ENCODE peak calls at places on chromosomes 13 and 19, in nine cellular contexts. C, H, R, K, N, Y, J, X and V are unnamed samples.

GRCh38 chr19:43318796-43319314 is 34.6 kb upstream of the CD177 start:
- DNase-seq in R (no peak), N (no peak), H (no peak), J (no peak), C (no peak), K (no peak), X (no peak), Y (no peak), V (no peak)

GRCh38 chr19:44644391-44645016 is 794 bp downstream of the PVR start:
- DNase-seq in N (no peak), C (peak), X (no peak), K (no peak), R (no peak), J (peak), H (no peak), Y (peak), V (peak)

GRCh38 chr13:36432106-36432544 is at the start of gene CCNA1:
- DNase-seq in J (peak), N (no peak), Y (peak), C (peak), H (peak), R (peak), K (peak), X (peak), V (peak)

GRCh38 chr13:45728759-45729158 is 26.6 kb downstream of the CBY2 start:
- DNase-seq in N (peak), R (no peak), H (peak), C (no peak), K (no peak), Y (no peak), X (no peak), J (no peak), V (no peak)

GRCh38 chr19:35107541-35107939 is 8.1 kb upstream of the FXYD3 start:
- DNase-seq in H (peak), K (no peak), C (no peak), R (no peak), J (no peak), X (peak), Y (peak), N (no peak), V (peak)

GRCh38 chr13:81017525-81018152 is 676.7 kb upstream of the SPRY2 start:
- DNase-seq in N (no peak), X (no peak), Y (peak), R (no peak), J (no peak), K (no peak), C (no peak), H (peak), V (peak)

GRCh38 chr13:59458908-59459579 is 704.7 kb downstream of the DIAPH3 start:
- DNase-seq in N (no peak), J (no peak), Y (peak), H (peak), C (no peak), R (no peak), X (no peak), K (no peak), V (peak)

GRCh38 chr19:39544201-39544903 is 4.4 kb upstream of the EID2 start:
- DNase-seq in K (no peak), N (no peak), H (peak), X (no peak), C (no peak), J (no peak), R (no peak), Y (peak), V (peak)

GRCh38 chr13:52450793-52451116 is 321 bp upstream of the VPS36 start:
- DNase-seq in R (no peak), N (no peak), K (no peak), C (no peak), J (no peak), H (no peak), X (no peak), Y (no peak), V (no peak)

GRCh38 chr13:89925107-89925506 is 1422.4 kb upstream of the MIR17HG start:
- DNase-seq in H (peak), X (no peak), J (no peak), N (no peak), C (no peak), R (no peak), Y (peak), K (no peak), V (peak)

GRCh38 chr19:21698215-21698614 is 69.2 kb downstream of the ZNF100 start:
- DNase-seq in C (no peak), H (peak), X (no peak), R (no peak), N (no peak), Y (peak), K (no peak), J (no peak), V (peak)

GRCh38 chr19:54481326-54481930 is 8.3 kb upstream of the CDC42EP5 start:
- DNase-seq in H (peak), N (no peak), C (no peak), X (no peak), R (no peak), K (no peak), Y (peak), J (no peak), V (peak)

GRCh38 chr13:113623491-113624234 is 34.3 kb downstream of the ATP4B start:
- DNase-seq in R (peak), N (no peak), K (peak), J (no peak), C (no peak), H (peak), X (no peak), Y (no peak), V (no peak)

GRCh38 chr13:50910483-50910805 is 853 bp downstream of the RNASEH2B start:
- DNase-seq in C (no peak), H (peak), X (no peak), K (no peak), J (no peak), R (no peak), Y (peak), N (no peak), V (peak)

GRCh38 chr13:48783181-48783630 is 129.5 kb downstream of the CYSLTR2 start:
- DNase-seq in X (peak), N (no peak), J (peak), K (peak), H (peak), C (peak), R (peak), Y (peak), V (peak)

GRCh38 chr13:95982144-95982543 is 71.1 kb downstream of the UGGT2 start:
- DNase-seq in J (no peak), X (no peak), H (no peak), C (no peak), Y (no peak), R (no peak), K (no peak), N (no peak), V (peak)

GRCh38 chr19:47273313-47274070 is 1.2 kb upstream of the INAFM1 start:
- DNase-seq in H (peak), C (peak), K (peak), N (peak), X (peak), J (peak), R (peak), Y (peak), V (peak)

GRCh38 chr13:31967155-31967554 is 64.4 kb upstream of the FRY start:
- DNase-seq in X (no peak), H (no peak), R (no peak), J (no peak), K (no peak), Y (no peak), N (no peak), C (no peak), V (no peak)

GRCh38 chr19:6076675-6077463 is 33.4 kb downstream of the RFX2 start:
- DNase-seq in C (no peak), R (no peak), N (peak), J (no peak), Y (peak), H (peak), X (no peak), K (no peak), V (peak)

GRCh38 chr13:113008841-113009240 is 39.8 kb downstream of the MCF2L start:
- DNase-seq in J (no peak), X (no peak), H (no peak), R (no peak), N (no peak), K (no peak), Y (no peak), C (no peak), V (no peak)

GRCh38 chr13:99374169-99374991 is 67.2 kb upstream of the GPR183 start:
- DNase-seq in H (no peak), C (no peak), R (no peak), K (no peak), Y (no peak), X (no peak), J (no peak), N (no peak), V (no peak)

GRCh38 chr19:20072936-20073335 is 4.9 kb upstream of the ZNF90 start:
- DNase-seq in X (no peak), Y (no peak), R (no peak), C (no peak), K (no peak), J (no peak), H (no peak), N (no peak), V (no peak)

GRCh38 chr13:44809152-44809551 is 180.1 kb downstream of the NUFIP1 start:
- DNase-seq in C (no peak), X (no peak), K (no peak), N (no peak), H (no peak), J (no peak), Y (no peak), R (peak), V (no peak)

GRCh38 chr13:27005556-27005955 is 166.1 kb downstream of the USP12 start:
- DNase-seq in R (no peak), N (no peak), J (no peak), Y (no peak), H (peak), X (peak), C (no peak), K (no peak), V (no peak)

GRCh38 chr13:98827449-98827848 is 75.0 kb upstream of the SLC15A1 start:
- DNase-seq in C (no peak), K (no peak), J (no peak), R (no peak), N (no peak), H (no peak), Y (no peak), X (no peak), V (no peak)

GRCh38 chr19:47260476-47260875 is 4.2 kb downstream of the CCDC9 start:
- DNase-seq in H (no peak), K (no peak), R (no peak), N (no peak), X (no peak), J (no peak), C (peak), Y (no peak), V (no peak)

GRCh38 chr19:41877490-41877876 is 404 bp downstream of the CD79A start:
- DNase-seq in R (peak), C (no peak), Y (no peak), J (no peak), K (no peak), N (no peak), X (no peak), H (no peak), V (no peak)

GRCh38 chr19:52601025-52601973 is 31.2 kb downstream of the ZNF701 start:
- DNase-seq in C (peak), R (peak), H (peak), K (peak), Y (peak), J (peak), N (peak), X (peak), V (peak)

GRCh38 chr13:37270206-37271001 is 164.9 kb upstream of the CSNK1A1L start:
- DNase-seq in X (no peak), H (no peak), Y (peak), C (no peak), J (no peak), N (no peak), K (no peak), R (no peak), V (no peak)

GRCh38 chr13:100274942-100275506 is 186.1 kb downstream of the PCCA start:
- DNase-seq in N (no peak), R (no peak), X (no peak), Y (no peak), C (no peak), H (no peak), J (no peak), K (no peak), V (peak)

GRCh38 chr13:29676535-29676934 is 81.0 kb upstream of the SLC7A1 start:
- DNase-seq in J (peak), H (peak), C (no peak), Y (peak), X (no peak), N (no peak), R (no peak), K (no peak), V (peak)

GRCh38 chr13:29676941-29677452 is 81.5 kb upstream of the SLC7A1 start:
- DNase-seq in Y (peak), H (no peak), N (no peak), X (no peak), R (no peak), C (no peak), J (peak), K (no peak), V (peak)

GRCh38 chr13:29681859-29682258 is 86.4 kb upstream of the SLC7A1 start:
- DNase-seq in K (no peak), R (no peak), C (no peak), N (no peak), X (no peak), H (no peak), Y (peak), J (no peak), V (no peak)

GRCh38 chr13:29677627-29678026 is 82.1 kb upstream of the SLC7A1 start:
- DNase-seq in J (no peak), N (no peak), K (no peak), R (no peak), X (no peak), Y (no peak), C (no peak), H (no peak), V (peak)

DNA sequence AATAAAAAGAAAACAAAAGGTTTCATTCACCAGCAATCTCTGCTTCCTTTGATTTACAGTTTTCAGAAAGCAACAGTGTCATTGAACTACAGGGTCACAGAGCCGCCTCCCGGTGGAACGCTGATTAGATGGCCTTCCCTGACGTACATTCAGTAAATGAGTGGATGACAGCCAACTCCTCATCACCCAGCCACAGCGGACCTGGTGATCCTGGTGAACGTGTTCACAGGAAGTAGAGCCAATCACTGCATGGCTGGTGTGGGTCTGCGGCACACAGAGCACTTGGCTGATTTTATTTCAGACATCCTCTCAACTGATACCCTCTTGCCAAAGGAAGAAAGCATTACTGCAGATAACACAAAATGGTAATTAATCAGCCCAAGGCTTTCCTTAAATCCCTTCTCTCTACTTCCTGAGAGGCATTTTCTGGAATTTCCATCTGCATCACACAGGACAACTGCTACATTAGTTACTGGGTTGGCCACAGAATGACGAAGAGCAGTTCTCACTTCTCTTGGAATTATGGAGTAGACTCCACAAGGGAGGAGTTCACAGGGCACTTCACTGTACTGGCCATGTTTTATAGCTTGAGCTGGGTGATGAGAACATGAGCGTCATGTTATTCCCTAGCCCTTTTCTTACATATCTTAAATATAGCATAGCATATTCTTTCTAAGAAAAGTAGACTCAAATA is 84.0 kb upstream of the SLC7A1 start:
- DNase-seq in X (no peak), H (peak), R (no peak), N (no peak), J (peak), Y (no peak), C (no peak), K (no peak), V (no peak)
- H3K4me3 ChIP-seq in X (no peak), H (no peak), R (no peak), N (no peak), J (no peak), Y (no peak), C (no peak), K (no peak), V (no peak)

DNA sequence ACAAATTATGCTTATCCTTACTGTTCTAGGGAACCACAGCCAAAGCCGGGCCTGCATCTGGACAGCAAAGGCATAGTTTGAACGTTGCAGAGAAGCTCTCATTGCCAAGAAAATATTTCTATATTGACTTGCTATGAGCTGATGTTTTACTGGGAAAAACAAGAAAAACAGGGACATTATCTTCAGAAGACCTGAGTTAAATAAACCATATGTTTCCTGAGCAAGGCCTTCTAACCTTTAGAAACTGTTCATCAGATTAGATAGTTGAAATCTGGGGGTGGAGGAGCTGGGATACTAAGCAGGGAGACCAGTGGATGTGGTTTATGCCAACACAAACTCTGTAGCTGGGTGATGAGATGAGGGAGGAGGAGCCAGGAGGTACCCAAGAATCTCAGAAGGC is 55.0 kb downstream of the EFNB2 start:
- DNase-seq in K (no peak), R (no peak), X (no peak), J (no peak), C (no peak), N (no peak), H (no peak), Y (no peak), V (no peak)
- TF ChIP-seq CTCF in K (no peak), R (no peak), X (no peak), J (no peak), C (no peak), N (no peak), H (no peak), Y (no peak), V (no peak)

DNA sequence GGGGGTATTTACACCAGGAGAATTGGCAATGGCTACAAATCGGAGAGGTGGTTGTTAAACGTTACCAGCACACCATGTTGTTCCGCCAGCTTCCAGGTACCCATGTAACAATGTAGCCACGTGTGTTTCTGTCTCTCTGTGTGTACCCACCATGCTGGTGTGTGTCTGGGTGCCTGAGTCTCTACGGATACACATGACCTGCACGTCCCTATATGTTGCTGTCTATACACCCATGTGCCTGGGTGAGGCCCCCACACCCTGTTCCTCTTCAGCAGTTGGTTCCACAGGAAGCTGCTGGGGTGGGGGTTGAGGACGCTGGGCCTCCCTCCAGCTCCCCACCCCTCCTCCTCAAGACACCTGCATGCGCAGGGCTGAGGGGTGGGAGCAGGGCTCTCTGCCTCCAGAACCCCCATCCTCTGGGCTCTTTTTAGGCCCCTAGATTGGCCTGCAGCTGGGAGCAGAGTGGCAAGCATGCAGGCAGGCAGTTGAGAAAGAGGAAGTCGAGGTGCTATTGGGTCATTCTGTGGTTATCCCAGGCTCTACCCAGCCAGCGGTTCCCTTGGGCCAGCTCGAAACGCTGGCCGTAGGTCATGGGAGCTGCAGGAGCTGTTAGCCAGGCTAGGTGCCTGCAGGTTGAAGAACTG is at the start of gene ARHGEF18:
- DNase-seq in H (no peak), X (no peak), C (peak), N (no peak), K (no peak), Y (no peak), J (no peak), R (peak), V (no peak)
- H3K4me3 ChIP-seq in H (no peak), X (no peak), C (peak), N (no peak), K (no peak), Y (no peak), J (no peak), R (no peak), V (no peak)

DNA sequence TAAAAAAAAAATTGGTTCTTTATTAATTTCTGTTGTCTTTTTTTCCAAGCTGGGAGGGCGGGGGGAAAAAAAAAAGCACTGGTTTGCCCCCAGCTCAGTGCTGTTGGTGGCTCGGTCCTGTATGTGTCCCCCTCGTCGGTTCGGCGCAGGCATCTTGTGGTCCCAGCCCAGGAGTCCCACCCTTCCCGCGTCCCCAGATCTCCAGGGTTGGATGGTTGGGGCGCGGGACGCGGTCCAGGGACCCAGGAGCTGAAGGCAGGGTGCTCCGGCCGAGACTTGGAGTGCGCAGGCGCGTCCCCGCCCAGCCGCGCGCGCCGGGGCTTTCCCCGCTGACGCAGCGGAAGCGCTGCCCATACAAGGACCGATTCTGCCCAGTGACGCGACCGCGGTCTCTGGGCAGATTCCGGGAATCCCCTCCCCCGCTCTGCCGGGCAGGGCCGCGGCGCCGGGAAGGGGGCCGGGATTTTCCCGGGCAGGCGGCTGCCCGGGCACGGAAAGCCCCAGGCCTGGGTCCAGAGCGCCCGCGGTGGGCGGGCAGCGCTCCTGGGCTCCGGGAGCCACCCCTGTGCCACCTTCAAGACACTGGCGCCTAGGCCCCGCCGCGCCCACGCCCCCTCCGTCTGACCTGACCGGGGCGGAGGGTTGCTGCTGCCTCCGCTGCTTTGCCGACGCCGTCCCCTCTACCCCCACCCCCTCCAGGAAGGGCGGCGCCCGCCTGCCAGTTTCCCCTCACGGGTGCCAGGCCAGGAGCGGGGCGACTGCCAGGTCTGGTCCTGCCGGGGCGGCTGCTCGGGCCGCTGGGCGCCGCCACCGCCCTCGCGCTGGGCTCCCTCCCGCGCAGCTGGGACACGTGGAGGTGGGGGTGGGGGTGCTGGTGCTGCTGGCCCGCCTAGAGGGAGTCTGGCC is 2.3 kb downstream of the JUNB start:
- DNase-seq in H (peak), Y (peak), R (peak), C (peak), X (peak), N (peak), K (peak), J (peak), V (peak)
- TF ChIP-seq CTCF in H (no peak), Y (no peak), R (peak), C (no peak), X (no peak), N (no peak), K (no peak), J (peak), V (no peak)

GRCh38 chr13:78607409-78608253 is 4.3 kb upstream of the POU4F1 start:
- DNase-seq in K (no peak), X (no peak), R (no peak), C (no peak), Y (no peak), J (no peak), H (no peak), N (no peak), V (no peak)

GRCh38 chr13:78606471-78607408 is 3.4 kb upstream of the POU4F1 start:
- DNase-seq in K (no peak), N (no peak), H (no peak), X (no peak), R (no peak), J (no peak), C (no peak), Y (no peak), V (no peak)

GRCh38 chr13:78603240-78603947 is at the start of gene POU4F1:
- DNase-seq in C (no peak), X (no peak), K (peak), Y (peak), H (peak), J (no peak), N (no peak), R (no peak), V (peak)

GRCh38 chr13:78602561-78603239 is 652 bp downstream of the POU4F1 start:
- DNase-seq in H (no peak), C (no peak), J (no peak), R (no peak), X (no peak), N (no peak), Y (no peak), K (no peak), V (no peak)

GRCh38 chr13:78604782-78605611 is 1.6 kb upstream of the POU4F1 start:
- DNase-seq in N (no peak), H (no peak), X (no peak), K (no peak), Y (peak), C (no peak), R (no peak), J (no peak), V (peak)
- H3K4me3 ChIP-seq in N (no peak), H (no peak), X (no peak), K (no peak), Y (no peak), C (no peak), R (no peak), J (no peak), V (no peak)